ENCODE peak calls at places on chromosomes 2 and 18, in five cellular contexts. A, X, J, S and B are unnamed samples.

GRCh38 chr2:26245810-26246209 is 1.1 kb downstream of the HADHB start:
- DNase-seq in J (no peak), X (no peak), A (peak; percentile 11), S (no peak), B (no peak)

GRCh38 chr2:237154050-237154638 is 68.5 kb downstream of the COPS8 start:
- DNase-seq in X (peak; percentile 51), J (no peak), A (peak; percentile 89), S (peak; percentile 9), B (no peak)

GRCh38 chr2:70081221-70081620 is 6.1 kb upstream of the PCBP1 start:
- DNase-seq in X (no peak), S (no peak), J (no peak), A (no peak), B (no peak)

GRCh38 chr2:28684142-28684858 is 67.3 kb upstream of the PPP1CB start:
- DNase-seq in S (peak; percentile 76), X (no peak), A (peak; percentile 47), J (no peak), B (no peak)

GRCh38 chr2:204024503-204024902 is 87.9 kb downstream of the ICOS start:
- DNase-seq in X (peak; percentile 50), J (no peak), A (peak; percentile 69), S (no peak), B (no peak)

GRCh38 chr2:47198985-47199451 is 43.9 kb upstream of the STPG4 start:
- DNase-seq in S (no peak), J (no peak), X (no peak), A (peak; percentile 20), B (no peak)

GRCh38 chr18:69492861-69493260 is 92.2 kb downstream of the DOK6 start:
- DNase-seq in X (no peak), S (no peak), J (no peak), A (no peak), B (no peak)

GRCh38 chr2:107324166-107324565 is 438.2 kb upstream of the ST6GAL2 start:
- DNase-seq in S (no peak), J (no peak), X (no peak), A (no peak), B (no peak)

GRCh38 chr2:190722825-190723224 is 73.9 kb downstream of the NAB1 start:
- DNase-seq in X (no peak), A (no peak), J (no peak), S (no peak), B (no peak)